ENCODE peak calls at places on chromosomes 16 and 17, in seven cellular contexts. One of them, this sample, is unnamed.

GRCh38 chr16:59021751-59022150 is 287.6 kb upstream of the GOT2 start:
- DNase-seq in body of pancreas: no peak
- DNase-seq in IMR-90: peak
- DNase-seq in A549: peak
- DNase-seq in adrenal gland: no peak
- DNase-seq in endothelial cell of umbilical vein: no peak
- DNase-seq in HCT116: no peak
- DNase-seq in this sample: no peak

GRCh38 chr17:8673621-8674020 is 43.1 kb upstream of the MYH10 start:
- DNase-seq in HCT116: no peak
- DNase-seq in A549: no peak
- DNase-seq in adrenal gland: no peak
- DNase-seq in IMR-90: peak
- DNase-seq in body of pancreas: peak
- DNase-seq in endothelial cell of umbilical vein: peak
- DNase-seq in this sample: no peak

GRCh38 chr17:56514264-56514663 is 79.2 kb upstream of the NOG start:
- DNase-seq in body of pancreas: no peak
- DNase-seq in HCT116: no peak
- DNase-seq in A549: no peak
- DNase-seq in adrenal gland: no peak
- DNase-seq in endothelial cell of umbilical vein: no peak
- DNase-seq in IMR-90: no peak
- DNase-seq in this sample: no peak

GRCh38 chr16:813204-813915 is 12.8 kb upstream of the GNG13 start:
- DNase-seq in IMR-90: peak
- DNase-seq in A549: peak
- DNase-seq in adrenal gland: peak
- DNase-seq in body of pancreas: peak
- DNase-seq in endothelial cell of umbilical vein: no peak
- DNase-seq in HCT116: no peak
- DNase-seq in this sample: peak

GRCh38 chr17:752620-753219 is 656 bp upstream of the GEMIN4 start:
- DNase-seq in adrenal gland: peak
- DNase-seq in body of pancreas: peak
- DNase-seq in A549: peak
- DNase-seq in endothelial cell of umbilical vein: peak
- DNase-seq in HCT116: no peak
- DNase-seq in IMR-90: peak
- DNase-seq in this sample: peak

GRCh38 chr17:830950-831349 is 48.8 kb downstream of the MRM3 start:
- DNase-seq in body of pancreas: no peak
- DNase-seq in IMR-90: no peak
- DNase-seq in HCT116: no peak
- DNase-seq in adrenal gland: no peak
- DNase-seq in endothelial cell of umbilical vein: no peak
- DNase-seq in A549: no peak
- DNase-seq in this sample: no peak

GRCh38 chr16:54942353-54942943 is 11.8 kb downstream of the IRX5 start:
- DNase-seq in body of pancreas: no peak
- DNase-seq in adrenal gland: no peak
- DNase-seq in IMR-90: no peak
- DNase-seq in A549: no peak
- DNase-seq in HCT116: no peak
- DNase-seq in endothelial cell of umbilical vein: no peak
- DNase-seq in this sample: no peak

GRCh38 chr17:37131064-37131463 is 182.3 kb downstream of the AATF start:
- DNase-seq in IMR-90: peak
- DNase-seq in adrenal gland: no peak
- DNase-seq in endothelial cell of umbilical vein: no peak
- DNase-seq in A549: no peak
- DNase-seq in body of pancreas: no peak
- DNase-seq in HCT116: no peak
- DNase-seq in this sample: no peak

GRCh38 chr16:49000594-49000993 is 281.0 kb downstream of the CBLN1 start:
- DNase-seq in A549: no peak
- DNase-seq in adrenal gland: no peak
- DNase-seq in HCT116: peak
- DNase-seq in IMR-90: no peak
- DNase-seq in endothelial cell of umbilical vein: no peak
- DNase-seq in body of pancreas: no peak
- DNase-seq in this sample: peak

GRCh38 chr17:48592592-48592991 is 987 bp downstream of the HOXB5 start:
- DNase-seq in body of pancreas: no peak
- DNase-seq in IMR-90: peak
- DNase-seq in adrenal gland: no peak
- DNase-seq in HCT116: no peak
- DNase-seq in endothelial cell of umbilical vein: no peak
- DNase-seq in A549: no peak
- DNase-seq in this sample: no peak

GRCh38 chr17:7922499-7923289 is 6.6 kb upstream of the RNF227 start:
- DNase-seq in body of pancreas: peak
- DNase-seq in adrenal gland: peak
- DNase-seq in endothelial cell of umbilical vein: peak
- DNase-seq in IMR-90: peak
- DNase-seq in A549: no peak
- DNase-seq in HCT116: no peak
- DNase-seq in this sample: peak

GRCh38 chr16:52677487-52677886 is 130.5 kb upstream of the TOX3 start:
- DNase-seq in adrenal gland: no peak
- DNase-seq in IMR-90: no peak
- DNase-seq in HCT116: no peak
- DNase-seq in body of pancreas: no peak
- DNase-seq in A549: no peak
- DNase-seq in endothelial cell of umbilical vein: no peak
- DNase-seq in this sample: no peak

GRCh38 chr16:28823291-28823718 is 506 bp downstream of the ATXN2L start:
- DNase-seq in endothelial cell of umbilical vein: no peak
- DNase-seq in HCT116: no peak
- DNase-seq in IMR-90: no peak
- DNase-seq in A549: no peak
- DNase-seq in body of pancreas: no peak
- DNase-seq in adrenal gland: no peak
- DNase-seq in this sample: no peak

GRCh38 chr17:13957636-13958035 is 111.7 kb upstream of the COX10 start:
- DNase-seq in IMR-90: peak
- DNase-seq in HCT116: no peak
- DNase-seq in body of pancreas: no peak
- DNase-seq in A549: no peak
- DNase-seq in endothelial cell of umbilical vein: no peak
- DNase-seq in adrenal gland: no peak
- DNase-seq in this sample: no peak

GRCh38 chr17:17837380-17837821 is 615 bp upstream of the SREBF1 start:
- DNase-seq in HCT116: peak
- DNase-seq in adrenal gland: peak
- DNase-seq in IMR-90: peak
- DNase-seq in endothelial cell of umbilical vein: peak
- DNase-seq in body of pancreas: peak
- DNase-seq in A549: peak
- DNase-seq in this sample: peak

GRCh38 chr16:73126453-73126853 is 78.5 kb upstream of the ZFHX3 start:
- DNase-seq in HCT116: no peak
- DNase-seq in A549: no peak
- DNase-seq in adrenal gland: no peak
- DNase-seq in IMR-90: peak
- DNase-seq in body of pancreas: peak
- DNase-seq in endothelial cell of umbilical vein: no peak
- DNase-seq in this sample: no peak
- TF ChIP-seq POLR2A in HCT116: no peak
- TF ChIP-seq POLR2A in A549: no peak
- TF ChIP-seq POLR2A in adrenal gland: no peak
- TF ChIP-seq POLR2A in IMR-90: no peak
- TF ChIP-seq POLR2A in body of pancreas: no peak
- TF ChIP-seq POLR2A in endothelial cell of umbilical vein: no peak
- TF ChIP-seq POLR2A in this sample: no peak

GRCh38 chr16:8935989-8936388 is 27.7 kb downstream of the USP7 start:
- DNase-seq in A549: no peak
- DNase-seq in endothelial cell of umbilical vein: no peak
- DNase-seq in adrenal gland: no peak
- DNase-seq in IMR-90: no peak
- DNase-seq in HCT116: no peak
- DNase-seq in body of pancreas: no peak
- DNase-seq in this sample: no peak
- TF ChIP-seq CTCF in A549: no peak
- TF ChIP-seq CTCF in endothelial cell of umbilical vein: no peak
- TF ChIP-seq CTCF in adrenal gland: no peak
- TF ChIP-seq CTCF in IMR-90: peak
- TF ChIP-seq CTCF in HCT116: no peak
- TF ChIP-seq CTCF in body of pancreas: no peak
- TF ChIP-seq CTCF in this sample: no peak

GRCh38 chr17:38701504-38702165 is 3.4 kb upstream of the MLLT6 start:
- DNase-seq in adrenal gland: no peak
- DNase-seq in endothelial cell of umbilical vein: peak
- DNase-seq in HCT116: no peak
- DNase-seq in A549: peak
- DNase-seq in IMR-90: peak
- DNase-seq in body of pancreas: peak
- DNase-seq in this sample: peak

GRCh38 chr17:38704645-38705522 is at the start of gene MLLT6:
- DNase-seq in endothelial cell of umbilical vein: peak
- DNase-seq in body of pancreas: peak
- DNase-seq in A549: peak
- DNase-seq in HCT116: no peak
- DNase-seq in adrenal gland: peak
- DNase-seq in IMR-90: peak
- DNase-seq in this sample: peak

GRCh38 chr17:38702900-38703741 is 2.0 kb upstream of the MLLT6 start:
- DNase-seq in adrenal gland: no peak
- DNase-seq in HCT116: no peak
- DNase-seq in IMR-90: no peak
- DNase-seq in endothelial cell of umbilical vein: no peak
- DNase-seq in body of pancreas: no peak
- DNase-seq in A549: no peak
- DNase-seq in this sample: peak

GRCh38 chr17:38703742-38704644 is 1.1 kb upstream of the MLLT6 start:
- DNase-seq in HCT116: peak
- DNase-seq in endothelial cell of umbilical vein: peak
- DNase-seq in adrenal gland: peak
- DNase-seq in body of pancreas: peak
- DNase-seq in A549: no peak
- DNase-seq in IMR-90: no peak
- DNase-seq in this sample: peak

DNA sequence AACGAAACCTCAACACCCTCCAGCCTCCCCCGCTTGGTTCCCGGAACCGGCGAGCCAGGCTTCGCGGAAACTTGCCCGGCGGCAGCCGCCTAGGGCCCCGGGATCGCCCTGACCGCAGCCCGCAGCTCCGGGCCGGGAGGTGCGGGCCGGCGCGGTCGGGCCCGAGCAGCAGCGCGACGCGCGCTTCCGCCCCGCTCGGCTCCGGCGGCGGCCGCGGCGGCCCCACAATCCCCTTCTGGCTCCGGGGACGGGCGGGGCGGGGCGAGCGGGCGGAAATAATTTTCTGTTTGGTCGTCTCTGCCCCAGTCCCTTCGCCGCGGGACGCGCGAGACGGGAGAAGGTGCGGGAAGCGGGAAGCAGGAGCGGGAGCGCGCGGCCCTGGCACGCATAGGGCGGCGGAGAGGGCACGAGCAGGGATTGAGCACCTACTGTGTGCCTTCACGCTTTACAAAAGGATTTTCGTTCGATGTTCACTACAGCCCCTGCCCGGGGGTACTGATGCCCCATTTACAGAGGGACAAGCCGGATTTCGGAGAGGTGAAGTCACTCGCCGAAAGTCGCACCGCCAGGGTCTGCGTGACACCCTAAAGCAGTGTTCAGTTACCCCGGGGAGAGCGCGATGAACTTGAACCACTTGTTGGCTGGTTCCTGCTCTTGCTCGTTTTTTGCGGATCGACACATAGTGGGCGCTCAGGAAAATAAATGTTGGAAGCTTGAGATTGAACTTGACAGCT is 2.7 kb upstream of the MLLT6 start:
- DNase-seq in adrenal gland: peak
- DNase-seq in HCT116: peak
- DNase-seq in IMR-90: peak
- DNase-seq in body of pancreas: peak
- DNase-seq in endothelial cell of umbilical vein: peak
- DNase-seq in A549: peak
- DNase-seq in this sample: peak
- TF ChIP-seq POLR2A in adrenal gland: peak
- TF ChIP-seq POLR2A in HCT116: peak
- TF ChIP-seq POLR2A in IMR-90: peak
- TF ChIP-seq POLR2A in body of pancreas: peak
- TF ChIP-seq POLR2A in endothelial cell of umbilical vein: peak
- TF ChIP-seq POLR2A in A549: peak
- TF ChIP-seq POLR2A in this sample: peak

GRCh38 chr17:74686761-74687160 is 26.0 kb downstream of the CD300LF start:
- DNase-seq in adrenal gland: no peak
- DNase-seq in body of pancreas: no peak
- DNase-seq in A549: no peak
- DNase-seq in endothelial cell of umbilical vein: no peak
- DNase-seq in IMR-90: no peak
- DNase-seq in HCT116: no peak
- DNase-seq in this sample: no peak
- TF ChIP-seq CTCF in adrenal gland: no peak
- TF ChIP-seq CTCF in body of pancreas: no peak
- TF ChIP-seq CTCF in A549: no peak
- TF ChIP-seq CTCF in endothelial cell of umbilical vein: no peak
- TF ChIP-seq CTCF in IMR-90: no peak
- TF ChIP-seq CTCF in HCT116: no peak
- TF ChIP-seq CTCF in this sample: no peak